ENCODE peak calls at places on chromosomes 12 and 14, in seven cellular contexts. H is hepatocyte, Q is fibroblast of lung, N is endothelial cell of umbilical vein, R is neural progenitor cell, D is K562, A is DND-41. Y is an unnamed sample.

GRCh38 chr14:103520657-103521437 is 1.8 kb downstream of the CKB start:
- DNase-seq in H (peak; percentile 90), Q (peak; percentile 47), N (peak; percentile 49), R (peak; percentile 94), D (peak; percentile 78), A (peak; percentile 70), Y (peak; percentile 82)

GRCh38 chr12:96720363-96720705 is 186.7 kb upstream of the NEDD1 start:
- DNase-seq in H (peak; percentile 20), Q (no peak), N (no peak), R (no peak), D (no peak), A (peak; percentile 59), Y (peak; percentile 57)

GRCh38 chr12:42815068-42815467 is 225.5 kb upstream of the PRICKLE1 start:
- DNase-seq in H (no peak), Q (no peak), N (no peak), R (no peak), D (no peak), A (no peak), Y (no peak)

GRCh38 chr14:33280646-33281045 is 342.0 kb downstream of the NPAS3 start:
- DNase-seq in H (no peak), Q (peak; percentile 70), N (no peak), R (no peak), D (no peak), A (no peak), Y (peak; percentile 58)

GRCh38 chr12:78146365-78146772 is 315.7 kb downstream of the NAV3 start:
- DNase-seq in H (peak; percentile 52), Q (peak; percentile 47), N (peak; percentile 59), R (peak; percentile 50), D (peak; percentile 15), A (no peak), Y (peak; percentile 47)

GRCh38 chr14:95659986-95660385 is 26.2 kb upstream of the TCL1B start:
- DNase-seq in H (no peak), Q (no peak), N (no peak), R (no peak), D (no peak), A (no peak), Y (no peak)

GRCh38 chr12:10068634-10069033 is 30.2 kb downstream of the CLEC1A start:
- DNase-seq in H (no peak), Q (no peak), N (peak; percentile 67), R (no peak), D (no peak), A (no peak), Y (no peak)

GRCh38 chr14:55347040-55347439 is 64.6 kb downstream of the ATG14 start:
- DNase-seq in H (no peak), Q (no peak), N (no peak), R (no peak), D (no peak), A (no peak), Y (no peak)

GRCh38 chr14:76772300-76773187 is 11.3 kb downstream of the VASH1 start:
- DNase-seq in H (peak; percentile 65), Q (peak; percentile 81), N (peak; percentile 95), R (peak; percentile 42), D (peak; percentile 78), A (no peak), Y (no peak)

GRCh38 chr12:102953221-102953620 is 4.3 kb upstream of the ASCL1 start:
- DNase-seq in H (no peak), Q (no peak), N (no peak), R (no peak), D (no peak), A (no peak), Y (no peak)

GRCh38 chr12:105033851-105034250 is 47.7 kb downstream of the NOPCHAP1 start:
- DNase-seq in H (no peak), Q (no peak), N (no peak), R (no peak), D (no peak), A (no peak), Y (no peak)
- TF ChIP-seq CTCF in H (no peak), Q (no peak), N (no peak), R (no peak), D (no peak), A (no peak), Y (no peak)

GRCh38 chr12:3200779-3201738 is 123.9 kb downstream of the TSPAN9 start:
- DNase-seq in H (no peak), Q (no peak), N (no peak), R (peak; percentile 66), D (no peak), A (no peak), Y (peak; percentile 8)
- TF ChIP-seq EZH2 in H (no peak), Q (peak; percentile 75), N (no peak), R (peak; percentile 12), D (no peak), A (no peak), Y (no peak)

GRCh38 chr12:124369055-124369900 is 74.4 kb downstream of the RFLNA start:
- DNase-seq in H (peak; percentile 71), Q (peak; percentile 94), N (peak; percentile 90), R (no peak), D (no peak), A (no peak), Y (peak; percentile 81)
- TF ChIP-seq CTCF in H (no peak), Q (peak; percentile 40), N (peak; percentile 60), R (no peak), D (no peak), A (no peak), Y (peak; percentile 2)

GRCh38 chr12:67919406-67919805 is 69.8 kb upstream of the IFNG-AS1 start:
- DNase-seq in H (no peak), Q (peak; percentile 50), N (no peak), R (no peak), D (no peak), A (no peak), Y (peak; percentile 74)

GRCh38 chr12:67917811-67918210 is 71.4 kb upstream of the IFNG-AS1 start:
- DNase-seq in H (no peak), Q (no peak), N (no peak), R (no peak), D (no peak), A (no peak), Y (no peak)

GRCh38 chr12:67915335-67915851 is 73.9 kb upstream of the IFNG-AS1 start:
- DNase-seq in H (no peak), Q (no peak), N (no peak), R (no peak), D (no peak), A (no peak), Y (no peak)

GRCh38 chr12:67918441-67918840 is 70.8 kb upstream of the IFNG-AS1 start:
- DNase-seq in H (no peak), Q (no peak), N (no peak), R (no peak), D (no peak), A (no peak), Y (no peak)

GRCh38 chr12:67916266-67916970 is 72.8 kb upstream of the IFNG-AS1 start:
- DNase-seq in H (no peak), Q (no peak), N (no peak), R (no peak), D (no peak), A (no peak), Y (no peak)
- TF ChIP-seq EZH2 in H (no peak), Q (no peak), N (no peak), R (no peak), D (no peak), A (no peak), Y (no peak)

DNA sequence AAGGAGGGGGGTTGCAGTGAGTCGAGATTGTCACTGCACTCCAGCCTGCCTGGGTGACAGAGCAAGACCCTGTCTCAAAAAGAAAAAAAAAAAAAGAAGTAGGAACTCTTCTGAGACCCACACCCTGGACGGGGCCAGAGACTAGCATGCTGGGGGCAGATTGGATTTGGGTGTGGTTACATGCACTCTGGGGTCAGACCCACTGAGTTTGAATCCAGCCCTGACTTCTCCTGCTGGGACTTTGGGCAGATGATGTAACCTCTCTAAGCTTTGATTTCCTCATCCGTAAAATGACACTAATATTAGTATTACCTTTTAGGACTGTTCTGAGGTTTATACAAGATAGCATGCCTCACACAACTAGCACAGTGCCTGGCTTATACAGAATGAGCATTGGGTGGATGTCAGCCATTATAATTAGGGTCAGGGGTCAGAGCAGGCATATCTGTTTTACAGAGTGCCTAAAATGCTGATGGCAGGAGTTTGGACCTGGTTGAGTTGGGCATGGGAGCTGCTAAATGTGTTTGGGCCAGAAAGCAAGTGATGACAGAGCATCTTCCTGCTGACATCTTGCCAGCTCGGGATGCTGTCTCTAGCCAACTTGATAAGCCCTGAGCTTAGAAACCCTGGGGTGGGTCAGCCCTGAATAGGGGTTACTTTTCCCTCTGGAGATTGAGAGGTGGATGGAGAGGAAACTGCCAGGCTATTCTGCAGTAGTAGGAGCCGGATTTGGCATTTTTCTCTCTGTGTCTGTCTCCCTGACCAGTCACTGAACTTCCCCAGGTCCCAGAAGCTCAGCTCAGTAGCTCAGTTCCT is 15.5 kb downstream of the TPCN1 start:
- DNase-seq in H (no peak), Q (no peak), N (no peak), R (no peak), D (no peak), A (no peak), Y (no peak)
- TF ChIP-seq CTCF in H (no peak), Q (no peak), N (no peak), R (no peak), D (no peak), A (no peak), Y (no peak)

GRCh38 chr12:45990468-45991288 is at the start of gene SCAF11:
- DNase-seq in H (peak; percentile 100), Q (peak; percentile 99), N (peak; percentile 100), R (peak; percentile 99), D (peak; percentile 96), A (peak; percentile 100), Y (peak; percentile 100)
- TF ChIP-seq EZH2 in H (no peak), Q (no peak), N (no peak), R (peak; percentile 3), D (no peak), A (no peak), Y (no peak)

DNA sequence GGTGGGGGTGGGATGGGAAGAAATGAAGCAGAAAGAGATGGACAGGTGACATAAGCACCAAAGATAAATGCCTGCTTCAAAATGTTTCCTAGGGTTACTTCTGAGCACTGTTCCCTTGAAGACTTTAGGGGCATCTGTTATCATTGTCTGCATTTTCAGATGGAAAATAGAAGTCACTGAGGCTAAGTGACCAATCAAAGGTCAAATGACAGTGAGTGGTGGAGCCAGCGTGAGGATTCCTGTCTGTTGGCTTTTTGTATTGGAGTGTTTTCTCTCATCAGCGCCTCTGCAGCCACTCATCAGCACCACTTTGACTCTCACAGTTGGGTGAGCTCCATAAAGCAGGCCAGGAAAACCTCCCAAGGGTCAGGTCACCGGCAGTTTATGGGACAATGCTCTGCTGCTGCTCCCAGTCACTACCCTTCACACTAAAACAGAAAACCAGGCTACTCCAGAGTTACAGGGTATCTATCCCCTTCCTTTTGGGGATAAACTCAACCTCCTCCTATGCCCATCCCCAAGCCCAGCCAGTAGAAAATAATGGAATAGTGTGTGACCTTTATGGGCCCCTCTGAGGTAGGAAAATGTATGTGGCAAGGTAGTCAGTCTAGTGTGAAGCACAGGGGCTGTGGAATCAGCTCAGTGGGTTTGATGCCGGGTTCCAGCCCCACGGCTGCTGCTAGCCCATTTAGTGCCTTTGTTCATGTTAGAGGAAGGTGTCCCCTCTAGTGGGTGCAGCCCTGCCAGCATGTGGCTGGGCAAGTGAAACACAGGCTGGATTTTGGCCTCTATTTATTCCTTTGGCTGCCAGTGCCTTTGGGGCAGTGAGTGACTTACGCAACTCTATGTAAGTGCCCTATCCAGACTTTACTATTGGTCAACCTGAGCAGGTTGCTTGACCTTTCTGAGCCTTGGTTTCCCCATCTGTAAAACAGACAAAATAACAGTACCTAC is 133.7 kb upstream of the CPM start:
- DNase-seq in H (no peak), Q (no peak), N (no peak), R (no peak), D (no peak), A (no peak), Y (no peak)
- TF ChIP-seq CTCF in H (no peak), Q (no peak), N (no peak), R (no peak), D (no peak), A (no peak), Y (no peak)

Y was measured in PC-3.